ENCODE peak calls at places on chromosome 14, in six cellular contexts. F is CD8-positive, alpha-beta T cell; T is fibroblast of pulmonary artery; X is fibroblast of lung; R is GM23338; U is chondrocyte. G is an unnamed sample.

GRCh38 chr14:53526190-53526589 is 373.1 kb upstream of the DDHD1 start:
- DNase-seq in F (no peak), T (no peak), X (no peak), R (no peak), U (no peak), G (no peak)

GRCh38 chr14:64971452-64971889 is 665 bp downstream of the RAB15 start:
- DNase-seq in F (no peak), T (no peak), X (no peak), R (peak; percentile 38), U (no peak), G (no peak)

GRCh38 chr14:42855159-42855558 is 1248.5 kb downstream of the LRFN5 start:
- DNase-seq in F (no peak), T (peak; percentile 31), X (peak; percentile 51), R (no peak), U (no peak), G (no peak)

GRCh38 chr14:91878274-91878673 is 10.9 kb upstream of the TC2N start:
- DNase-seq in F (no peak), T (no peak), X (no peak), R (peak; percentile 28), U (no peak), G (no peak)

GRCh38 chr14:85529803-85530574 is at the start of gene FLRT2:
- DNase-seq in F (no peak), T (peak; percentile 82), X (peak; percentile 71), R (peak; percentile 72), U (no peak), G (no peak)

GRCh38 chr14:94532462-94532861 is 23.2 kb upstream of the SERPINA12 start:
- DNase-seq in F (no peak), T (peak; percentile 37), X (no peak), R (no peak), U (no peak), G (no peak)

GRCh38 chr14:104745431-104745830 is 7.5 kb upstream of the SIVA1 start:
- DNase-seq in F (no peak), T (no peak), X (no peak), R (no peak), U (no peak), G (no peak)

GRCh38 chr14:29892327-29892726 is 35.3 kb downstream of the PRKD1 start:
- DNase-seq in F (no peak), T (peak; percentile 56), X (peak; percentile 12), R (no peak), U (no peak), G (no peak)

GRCh38 chr14:77311217-77311616 is 9.5 kb downstream of the POMT2 start:
- DNase-seq in F (no peak), T (no peak), X (peak; percentile 49), R (no peak), U (no peak), G (no peak)

GRCh38 chr14:63276492-63277342 is 42.0 kb downstream of the GPHB5 start:
- DNase-seq in F (no peak), T (peak; percentile 78), X (peak; percentile 73), R (peak; percentile 78), U (no peak), G (no peak)

GRCh38 chr14:81018245-81018644 is 62.8 kb downstream of the TSHR start:
- DNase-seq in F (no peak), T (no peak), X (no peak), R (no peak), U (no peak), G (no peak)

DNA sequence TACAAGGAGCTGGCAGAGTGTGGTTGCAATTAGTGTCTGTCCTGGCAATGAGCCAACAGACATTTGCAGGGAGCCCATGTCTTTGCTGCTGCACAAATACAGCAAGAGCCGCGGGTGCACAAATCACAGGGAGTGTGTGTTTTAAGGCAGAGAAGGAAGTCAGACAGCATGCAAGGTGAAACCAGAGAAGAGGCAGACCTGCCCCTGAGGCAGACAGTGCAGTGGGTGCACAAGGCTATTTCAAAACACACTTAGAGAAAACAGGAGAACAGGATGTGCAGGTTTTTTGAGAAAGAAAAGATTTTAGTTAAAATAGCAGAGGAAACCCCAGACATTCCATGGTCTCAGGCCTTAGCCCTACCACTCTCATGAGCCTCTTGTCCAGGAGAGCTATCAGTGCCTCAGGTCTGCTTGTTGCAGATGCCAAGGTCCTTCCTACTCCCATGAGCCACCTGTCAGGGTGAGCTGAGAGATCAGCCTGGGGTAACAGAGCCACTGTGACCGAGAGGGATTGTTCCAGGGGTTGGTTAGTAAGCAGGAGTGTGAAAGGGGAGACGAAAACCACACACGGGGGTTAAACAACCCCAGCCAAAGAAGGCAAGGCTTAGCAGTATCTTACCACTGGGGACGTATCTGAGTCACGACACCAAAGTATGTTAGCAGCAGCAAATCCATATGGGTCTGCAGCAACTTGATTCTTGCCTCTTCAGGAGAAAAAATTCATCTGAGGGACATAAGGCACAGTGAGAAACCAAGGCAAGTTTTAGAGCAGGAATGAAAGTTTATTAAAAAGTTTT is 78.1 kb downstream of the C14orf132 start:
- DNase-seq in F (no peak), T (no peak), X (no peak), R (no peak), U (no peak), G (no peak)
- TF ChIP-seq CTCF in F (no peak), T (no peak), X (no peak), R (no peak), U (peak; percentile 48), G (no peak)

GRCh38 chr14:55245657-55246268 is 25.5 kb upstream of the FBXO34 start:
- DNase-seq in F (no peak), T (peak; percentile 56), X (peak; percentile 42), R (peak; percentile 64), U (no peak), G (no peak)
- TF ChIP-seq CTCF in F (peak; percentile 61), T (peak; percentile 88), X (peak; percentile 72), R (peak; percentile 69), U (peak; percentile 83), G (peak; percentile 63)

GRCh38 chr14:75979071-75979571 is 2.7 kb downstream of the TGFB3 start:
- DNase-seq in F (no peak), T (peak; percentile 59), X (peak; percentile 57), R (peak; percentile 76), U (no peak), G (no peak)
- TF ChIP-seq CTCF in F (no peak), T (peak; percentile 76), X (peak; percentile 62), R (peak; percentile 91), U (peak; percentile 89), G (peak; percentile 37)

GRCh38 chr14:24705840-24706239 is 71.8 kb upstream of the GZMB start:
- DNase-seq in F (no peak), T (no peak), X (no peak), R (no peak), U (no peak), G (no peak)

GRCh38 chr14:24701031-24701430 is 67.0 kb upstream of the GZMB start:
- DNase-seq in F (no peak), T (no peak), X (no peak), R (peak; percentile 21), U (no peak), G (no peak)

GRCh38 chr14:24695265-24696241 is 61.6 kb upstream of the GZMB start:
- DNase-seq in F (no peak), T (no peak), X (no peak), R (no peak), U (no peak), G (peak; percentile 81)

GRCh38 chr14:24699052-24699451 is 65.1 kb upstream of the GZMB start:
- DNase-seq in F (no peak), T (no peak), X (no peak), R (no peak), U (no peak), G (no peak)

DNA sequence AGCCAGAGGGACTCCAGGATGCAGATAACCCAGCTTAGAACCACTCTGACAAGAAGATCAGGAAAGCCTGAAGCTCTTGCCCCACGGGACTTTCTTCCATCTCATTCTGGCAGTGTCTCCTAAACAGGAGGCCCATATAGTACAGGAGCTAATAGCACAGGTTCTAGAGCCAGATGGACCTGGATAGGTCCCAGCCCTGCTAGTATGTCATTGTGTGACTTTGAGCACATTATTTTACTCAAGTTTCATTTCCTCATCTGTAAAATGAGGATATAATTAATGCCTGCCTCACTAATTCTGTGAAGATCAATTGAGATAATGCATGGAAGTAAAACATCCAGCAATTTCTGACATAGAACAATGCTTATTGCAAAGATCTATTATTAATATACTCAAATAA is 66.5 kb upstream of the GZMB start:
- DNase-seq in F (no peak), T (no peak), X (no peak), R (no peak), U (no peak), G (no peak)
- TF ChIP-seq CTCF in F (no peak), T (no peak), X (no peak), R (no peak), U (no peak), G (no peak)

GRCh38 chr14:103385153-103385993 is at the start of gene MARK3:
- DNase-seq in F (peak; percentile 96), T (peak; percentile 97), X (peak; percentile 95), R (peak; percentile 99), U (peak; percentile 100), G (peak; percentile 96)
- TF ChIP-seq CTCF in F (peak; percentile 16), T (no peak), X (peak; percentile 3), R (no peak), U (peak; percentile 67), G (peak; percentile 27)

GRCh38 chr14:24392327-24393098 is 6.3 kb upstream of the NYNRIN start:
- DNase-seq in F (no peak), T (peak; percentile 75), X (peak; percentile 65), R (peak; percentile 45), U (no peak), G (no peak)
- TF ChIP-seq CTCF in F (no peak), T (peak; percentile 38), X (no peak), R (peak; percentile 38), U (peak; percentile 63), G (no peak)

GRCh38 chr14:23614395-23614828 is 21.8 kb upstream of the DHRS2 start:
- DNase-seq in F (no peak), T (no peak), X (no peak), R (no peak), U (no peak), G (no peak)

GRCh38 chr14:23612802-23613201 is 23.4 kb upstream of the DHRS2 start:
- DNase-seq in F (no peak), T (no peak), X (no peak), R (no peak), U (no peak), G (no peak)

GRCh38 chr14:23612354-23612732 is 23.8 kb upstream of the DHRS2 start:
- DNase-seq in F (no peak), T (no peak), X (no peak), R (no peak), U (no peak), G (no peak)

GRCh38 chr14:23610815-23611289 is 25.3 kb upstream of the DHRS2 start:
- DNase-seq in F (no peak), T (no peak), X (no peak), R (no peak), U (no peak), G (no peak)

GRCh38 chr14:23613242-23614070 is 22.7 kb upstream of the DHRS2 start:
- DNase-seq in F (no peak), T (no peak), X (no peak), R (no peak), U (no peak), G (no peak)
- TF ChIP-seq CTCF in F (no peak), T (no peak), X (no peak), R (no peak), U (no peak), G (no peak)

GRCh38 chr14:66395300-66395699 is 90.9 kb upstream of the CCDC196 start:
- DNase-seq in F (no peak), T (no peak), X (no peak), R (peak; percentile 31), U (no peak), G (no peak)
- TF ChIP-seq CTCF in F (no peak), T (no peak), X (no peak), R (peak; percentile 40), U (no peak), G (no peak)

G was measured in CD14-positive monocyte.